ENCODE peak calls at places on chromosomes 4 and X, in five cellular contexts. L is suprapubic skin, V is transverse colon, N is sigmoid colon, F is heart left ventricle. H is an unnamed sample.

GRCh38 chr4:11070813-11071212 is 357.9 kb downstream of the HS3ST1 start:
- DNase-seq in L (no peak), V (no peak), N (no peak), F (no peak), H (no peak)

GRCh38 chr4:1981251-1982055 is 27.3 kb downstream of the NELFA start:
- DNase-seq in L (no peak), V (peak), N (no peak), F (no peak), H (no peak)

GRCh38 chr4:25343671-25344070 is 31.1 kb downstream of the ZCCHC4 start:
- DNase-seq in L (no peak), V (no peak), N (no peak), F (no peak), H (no peak)

GRCh38 chr4:7390366-7390765 is 44.4 kb downstream of the PSAPL1 start:
- DNase-seq in L (no peak), V (no peak), N (no peak), F (no peak), H (no peak)

GRCh38 chr4:186012071-186012470 is 56.9 kb upstream of the TLR3 start:
- DNase-seq in L (no peak), V (no peak), N (no peak), F (no peak), H (no peak)

GRCh38 chr4:31390849-31391248 is 670.7 kb downstream of the PCDH7 start:
- DNase-seq in L (no peak), V (no peak), N (no peak), F (no peak), H (no peak)

GRCh38 chrX:23854945-23855344 is 52.8 kb downstream of the APOO start:
- DNase-seq in L (no peak), V (no peak), N (no peak), F (no peak), H (no peak)

GRCh38 chr4:33390977-33391376 is 2670.8 kb downstream of the PCDH7 start:
- DNase-seq in L (no peak), V (no peak), N (no peak), F (no peak), H (no peak)

GRCh38 chr4:1792832-1793495 is at the start of gene FGFR3:
- DNase-seq in L (no peak), V (peak), N (no peak), F (no peak), H (no peak)

GRCh38 chrX:119145241-119145653 is 17.6 kb upstream of the KIAA1210 start:
- DNase-seq in L (no peak), V (peak), N (no peak), F (no peak), H (no peak)

GRCh38 chr4:72110886-72111285 is 79.1 kb downstream of the NPFFR2 start:
- DNase-seq in L (no peak), V (no peak), N (no peak), F (no peak), H (no peak)

GRCh38 chr4:38145033-38145673 is 185.0 kb downstream of the PTTG2 start:
- DNase-seq in L (peak), V (no peak), N (no peak), F (no peak), H (no peak)

GRCh38 chr4:88759039-88759631 is 61.5 kb upstream of the NAP1L5 start:
- DNase-seq in L (no peak), V (no peak), N (no peak), F (no peak), H (no peak)

GRCh38 chrX:13747836-13748235 is 13.3 kb downstream of the OFD1 start:
- DNase-seq in L (no peak), V (peak), N (no peak), F (no peak), H (no peak)

GRCh38 chr4:8176547-8177399 is 18.2 kb upstream of the ABLIM2 start:
- DNase-seq in L (no peak), V (peak), N (no peak), F (peak), H (no peak)

GRCh38 chr4:166726832-166727231 is 507.5 kb downstream of the SPOCK3 start:
- DNase-seq in L (no peak), V (no peak), N (no peak), F (no peak), H (no peak)

DNA sequence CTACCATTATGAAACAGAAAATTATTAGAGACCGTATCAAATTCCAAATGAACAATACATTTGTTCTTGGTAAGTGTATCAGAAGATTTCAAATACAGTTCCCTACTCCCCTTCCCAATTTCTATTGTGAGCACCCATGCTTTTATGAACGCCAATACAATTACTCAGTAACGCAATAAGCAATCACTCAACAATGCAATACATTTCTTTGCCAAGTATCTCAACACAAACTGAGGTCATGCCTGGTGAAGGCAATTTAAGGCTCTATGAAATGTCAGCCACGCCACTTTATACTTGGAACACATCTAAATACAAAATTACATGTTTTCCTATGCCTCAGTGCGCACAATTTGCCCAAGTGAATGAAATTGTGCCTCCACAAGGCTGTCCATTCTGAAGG is 712 bp downstream of the PNPLA4 start:
- DNase-seq in L (no peak), V (no peak), N (no peak), F (no peak), H (no peak)
- H3K4me3 ChIP-seq in L (peak), V (peak), N (peak), F (peak), H (peak)

DNA sequence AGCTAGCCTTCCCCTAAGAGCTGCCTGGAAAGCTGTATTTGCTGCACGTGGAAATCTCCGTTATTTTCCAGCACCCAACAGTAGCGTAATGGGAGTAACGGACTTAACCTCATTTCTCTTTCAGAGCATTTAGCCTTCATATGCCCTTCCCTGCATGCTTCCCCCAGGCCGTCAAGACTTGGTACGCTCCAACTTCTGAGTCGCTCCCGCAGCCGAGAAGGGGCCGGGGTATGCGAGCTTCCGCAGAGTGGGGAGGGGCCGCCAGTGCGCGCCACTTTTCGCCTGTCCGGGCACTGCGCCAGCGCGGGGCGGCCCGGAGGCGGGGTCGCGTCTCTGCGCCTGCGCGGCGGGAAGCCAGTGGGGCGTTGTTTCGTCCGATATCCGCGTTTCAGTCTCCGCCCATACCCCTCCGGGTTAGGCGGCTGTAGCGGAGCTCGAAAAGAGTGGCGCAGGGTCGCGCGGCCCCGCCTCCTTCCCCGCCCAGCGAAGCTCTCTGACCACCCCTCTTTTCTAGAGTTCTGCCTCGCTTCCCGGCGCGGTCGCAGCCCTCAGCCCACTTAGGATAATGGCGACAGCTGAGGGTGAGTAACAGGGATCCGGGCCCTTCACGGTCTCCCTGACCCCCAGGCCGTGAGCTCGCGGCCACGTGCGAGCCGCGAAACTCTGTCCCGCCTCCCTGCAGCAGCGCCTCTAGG is at the start of gene PAICS:
- DNase-seq in L (peak), V (peak), N (peak), F (peak), H (peak)
- TF ChIP-seq POLR2A in L (peak), V (peak), N (peak), F (peak), H (peak)

GRCh38 chrX:11349661-11350337 is 56.6 kb downstream of the AMELX start:
- DNase-seq in L (no peak), V (no peak), N (no peak), F (no peak), H (no peak)
- H3K4me3 ChIP-seq in L (no peak), V (no peak), N (no peak), F (peak), H (peak)

GRCh38 chrX:73581002-73581628 is 18.1 kb downstream of the CHIC1 start:
- DNase-seq in L (no peak), V (no peak), N (no peak), F (no peak), H (no peak)

DNA sequence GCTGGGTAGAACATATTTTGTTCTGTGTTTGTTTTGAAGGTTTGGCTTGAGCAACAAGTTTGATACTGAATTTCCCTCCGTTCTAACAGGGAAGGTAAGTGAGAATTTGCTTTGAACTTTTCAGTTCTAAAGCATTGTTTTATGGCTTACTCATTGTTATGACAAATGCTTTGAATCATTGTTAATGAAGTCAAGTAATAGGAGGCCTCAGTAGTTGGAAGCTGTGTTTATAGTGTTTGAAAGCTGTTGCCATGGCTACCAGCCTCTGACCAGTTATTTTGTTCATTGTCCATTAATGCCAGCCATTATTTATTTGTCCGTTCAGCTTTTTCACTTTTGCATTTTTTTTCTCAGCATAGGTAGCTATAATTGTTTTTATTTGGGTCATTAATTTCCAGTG is 14.4 kb downstream of the CHIC1 start:
- DNase-seq in L (no peak), V (no peak), N (no peak), F (peak), H (no peak)
- TF ChIP-seq POLR2A in L (no peak), V (no peak), N (no peak), F (no peak), H (no peak)

GRCh38 chr4:112516401-112517066 is 554 bp upstream of the NEUROG2 start:
- DNase-seq in L (no peak), V (no peak), N (no peak), F (no peak), H (no peak)
- H3K4me3 ChIP-seq in L (peak), V (peak), N (peak), F (peak), H (peak)

GRCh38 chr4:48352793-48353192 is 11.5 kb downstream of the SLAIN2 start:
- DNase-seq in L (no peak), V (no peak), N (no peak), F (no peak), H (no peak)
- TF ChIP-seq POLR2A in L (no peak), V (no peak), N (no peak), F (no peak), H (no peak)

GRCh38 chrX:78456909-78457308 is 129.5 kb upstream of the CYSLTR1 start:
- DNase-seq in L (no peak), V (no peak), N (no peak), F (no peak), H (no peak)
- H3K4me3 ChIP-seq in L (no peak), V (no peak), N (no peak), F (no peak), H (no peak)

GRCh38 chrX:148914783-148915182 is 414.4 kb downstream of the AFF2 start:
- DNase-seq in L (no peak), V (no peak), N (no peak), F (no peak), H (no peak)

GRCh38 chrX:148915474-148915873 is 415.1 kb downstream of the AFF2 start:
- DNase-seq in L (no peak), V (no peak), N (no peak), F (no peak), H (no peak)
- TF ChIP-seq POLR2A in L (no peak), V (no peak), N (no peak), F (no peak), H (no peak)

DNA sequence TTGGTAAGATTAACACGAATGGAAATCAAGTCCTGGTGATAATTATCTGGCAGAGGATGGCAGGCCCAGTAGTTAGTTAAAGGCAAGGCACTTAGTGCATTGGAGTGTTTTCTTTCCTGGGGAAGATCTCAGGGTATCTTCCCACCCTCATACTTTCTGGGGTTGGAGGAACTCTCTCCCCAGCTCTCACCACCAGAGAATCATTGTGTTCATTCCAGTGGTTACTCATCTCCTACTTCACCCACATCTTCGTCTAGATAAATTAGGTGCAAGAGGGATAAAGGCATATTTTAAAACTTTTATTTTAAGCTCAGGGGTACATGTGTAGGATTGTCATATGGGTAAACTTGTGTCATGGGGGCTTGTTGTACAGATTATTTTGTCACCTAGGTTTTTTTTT is 67.5 kb upstream of the SH3RF1 start:
- DNase-seq in L (no peak), V (no peak), N (no peak), F (no peak), H (no peak)
- H3K4me3 ChIP-seq in L (no peak), V (no peak), N (no peak), F (no peak), H (no peak)

GRCh38 chr4:158811216-158811540 is 42.4 kb downstream of the FNIP2 start:
- DNase-seq in L (no peak), V (no peak), N (no peak), F (no peak), H (no peak)

GRCh38 chr4:158808399-158808798 is 39.6 kb downstream of the FNIP2 start:
- DNase-seq in L (no peak), V (no peak), N (no peak), F (no peak), H (no peak)

GRCh38 chr4:158811704-158812103 is 42.9 kb downstream of the FNIP2 start:
- DNase-seq in L (no peak), V (peak), N (no peak), F (no peak), H (peak)

GRCh38 chr4:158810487-158811215 is 41.8 kb downstream of the FNIP2 start:
- DNase-seq in L (peak), V (peak), N (peak), F (peak), H (peak)

GRCh38 chr4:158809611-158810486 is 41.0 kb downstream of the FNIP2 start:
- DNase-seq in L (no peak), V (peak), N (no peak), F (no peak), H (peak)
- TF ChIP-seq POLR2A in L (no peak), V (no peak), N (no peak), F (no peak), H (peak)